ENCODE peak calls at places on chromosomes 4 and X, in four cellular contexts. K is endothelial cell of umbilical vein, Y is SK-N-SH, U is mammary epithelial cell. X is an unnamed sample. For H3K79me2 and H3K9me3, the result is how much of the 10 kb centered on the place peaks cover.

GRCh38 chr4:98113005-98113404 is 30.3 kb downstream of the STPG2 start:
- DNase-seq in K (peak), Y (no peak), U (peak), X (peak)

GRCh38 chrX:51461053-51462050 is 35.0 kb downstream of the NUDT11 start:
- DNase-seq in K (peak), Y (peak), U (peak), X (peak)

GRCh38 chrX:48045410-48046311 is 25.8 kb downstream of the ZNF630 start:
- DNase-seq in K (peak), Y (no peak), U (peak), X (peak)

GRCh38 chr4:99383833-99384392 is 31.4 kb upstream of the ADH1C start:
- DNase-seq in K (no peak), Y (no peak), U (no peak), X (peak)

GRCh38 chr4:138334346-138335016 is 92.3 kb upstream of the SLC7A11 start:
- DNase-seq in K (no peak), Y (no peak), U (no peak), X (no peak)

GRCh38 chrX:134364711-134365110 is 95.3 kb upstream of the HPRT1 start:
- DNase-seq in K (no peak), Y (no peak), U (no peak), X (no peak)

GRCh38 chrX:153657161-153657560 is 10.2 kb downstream of the DUSP9 start:
- DNase-seq in K (no peak), Y (no peak), U (no peak), X (no peak)

GRCh38 chrX:43474321-43474720 is 181.8 kb upstream of the MAOA start:
- DNase-seq in K (no peak), Y (no peak), U (peak), X (no peak)

GRCh38 chrX:153438522-153438921 is 7.3 kb downstream of the TREX2 start:
- DNase-seq in K (peak), Y (no peak), U (no peak), X (peak)

GRCh38 chrX:116272328-116272727 is 101.8 kb downstream of the AGTR2 start:
- DNase-seq in K (peak), Y (no peak), U (peak), X (peak)

GRCh38 chrX:68041110-68041509 is 392.2 kb downstream of the OPHN1 start:
- DNase-seq in K (no peak), Y (no peak), U (no peak), X (no peak)

GRCh38 chrX:8981742-8982141 is 52.2 kb downstream of the FAM9B start:
- DNase-seq in K (no peak), Y (no peak), U (no peak), X (peak)

GRCh38 chr4:138348055-138348454 is 105.9 kb upstream of the SLC7A11 start:
- DNase-seq in K (peak), Y (no peak), U (peak), X (no peak)

GRCh38 chrX:120015145-120016067 is 62.1 kb downstream of the RHOXF2B start:
- DNase-seq in K (no peak), Y (no peak), U (no peak), X (no peak)
- H3K4me3 ChIP-seq in K (no peak), Y (peak), U (no peak), X (no peak)

DNA sequence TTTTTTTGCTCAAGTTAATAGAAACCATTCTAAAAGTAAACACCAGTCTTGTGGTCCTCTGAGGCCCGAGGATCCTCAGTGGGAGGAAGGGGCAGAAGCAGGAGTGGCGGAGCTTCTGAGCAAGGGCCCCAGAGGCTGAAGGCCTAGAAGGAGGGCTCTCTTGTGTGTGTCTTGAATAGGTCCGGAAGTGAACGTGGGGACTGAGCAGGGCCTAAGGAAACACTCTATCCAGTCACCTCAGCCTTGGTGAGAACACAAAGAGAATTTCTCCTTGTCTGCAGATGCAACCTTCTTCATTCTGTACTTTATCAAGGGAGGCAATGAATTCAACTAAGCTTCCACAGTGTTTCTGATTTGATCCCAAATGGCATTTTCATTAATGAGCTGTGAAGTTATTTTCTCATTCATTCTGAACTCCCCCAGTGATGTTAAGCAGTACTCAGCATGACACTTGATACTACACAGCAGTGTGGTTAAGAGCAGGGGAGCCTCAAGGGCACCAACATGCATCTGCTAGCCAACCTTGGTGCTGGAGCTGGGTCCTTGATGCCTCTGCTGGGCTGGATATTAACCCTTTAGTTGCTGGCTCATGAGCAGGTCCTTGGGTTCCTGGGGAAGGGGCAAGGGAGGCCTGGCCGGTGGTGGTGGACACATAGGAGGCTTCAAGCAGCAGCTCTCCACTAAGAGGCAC is 64.7 kb downstream of the RBM47 start:
- DNase-seq in K (no peak), Y (no peak), U (no peak), X (no peak)
- H3K79me2 ChIP-seq in K (under half), Y (under half), U (under half), X (under half)

GRCh38 chrX:151776113-151776790 is 41.7 kb downstream of the CNGA2 start:
- DNase-seq in K (no peak), Y (no peak), U (no peak), X (no peak)
- H3K9me3 ChIP-seq in K (under half), Y (under half), U (under half), X (under half)

GRCh38 chrX:112851161-112851779 is 10.6 kb upstream of the AMOT start:
- DNase-seq in K (no peak), Y (no peak), U (peak), X (no peak)
- H3K4me3 ChIP-seq in K (no peak), Y (no peak), U (no peak), X (no peak)

GRCh38 chr4:156523991-156524390 is 447.6 kb downstream of the PDGFC start:
- DNase-seq in K (no peak), Y (no peak), U (no peak), X (no peak)
- H3K79me2 ChIP-seq in K (under half), Y (under half), U (under half), X (under half)

GRCh38 chrX:13581554-13581953 is 12.2 kb downstream of the EGFL6 start:
- DNase-seq in K (no peak), Y (no peak), U (no peak), X (no peak)
- H3K9me3 ChIP-seq in K (under half), Y (under half), U (under half), X (under half)

GRCh38 chr4:122309988-122310626 is 68.7 kb upstream of the ADAD1 start:
- DNase-seq in K (no peak), Y (no peak), U (no peak), X (no peak)

DNA sequence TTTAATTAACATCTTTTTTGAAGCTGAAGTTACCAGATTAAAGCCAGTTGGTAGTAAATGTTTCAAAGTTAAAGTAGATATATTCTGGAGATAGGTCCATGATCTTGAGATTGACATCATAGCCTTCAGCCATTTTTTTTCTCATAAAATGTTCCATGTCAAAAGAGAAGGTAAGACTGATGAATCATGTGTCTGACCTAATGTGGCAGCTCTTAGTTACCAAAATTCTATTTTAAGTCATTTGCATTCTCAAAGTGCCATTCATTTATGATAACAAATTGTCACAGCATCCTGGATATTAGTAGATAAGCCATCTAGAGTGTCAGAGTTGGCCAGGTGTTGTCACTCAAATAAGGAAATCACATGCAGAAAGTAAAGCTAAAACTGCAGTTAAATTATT is 65.8 kb upstream of the ADAD1 start:
- DNase-seq in K (no peak), Y (no peak), U (no peak), X (no peak)
- H3K4me3 ChIP-seq in K (no peak), Y (no peak), U (no peak), X (no peak)

GRCh38 chr4:41205130-41205529 is 9.2 kb downstream of the APBB2 start:
- DNase-seq in K (peak), Y (no peak), U (no peak), X (no peak)

GRCh38 chr4:41203841-41204240 is 10.5 kb downstream of the APBB2 start:
- DNase-seq in K (peak), Y (no peak), U (no peak), X (no peak)

GRCh38 chr4:41204400-41204978 is 9.9 kb downstream of the APBB2 start:
- DNase-seq in K (peak), Y (no peak), U (peak), X (peak)

GRCh38 chr4:41207330-41207831 is 7.0 kb downstream of the APBB2 start:
- DNase-seq in K (no peak), Y (no peak), U (no peak), X (no peak)

DNA sequence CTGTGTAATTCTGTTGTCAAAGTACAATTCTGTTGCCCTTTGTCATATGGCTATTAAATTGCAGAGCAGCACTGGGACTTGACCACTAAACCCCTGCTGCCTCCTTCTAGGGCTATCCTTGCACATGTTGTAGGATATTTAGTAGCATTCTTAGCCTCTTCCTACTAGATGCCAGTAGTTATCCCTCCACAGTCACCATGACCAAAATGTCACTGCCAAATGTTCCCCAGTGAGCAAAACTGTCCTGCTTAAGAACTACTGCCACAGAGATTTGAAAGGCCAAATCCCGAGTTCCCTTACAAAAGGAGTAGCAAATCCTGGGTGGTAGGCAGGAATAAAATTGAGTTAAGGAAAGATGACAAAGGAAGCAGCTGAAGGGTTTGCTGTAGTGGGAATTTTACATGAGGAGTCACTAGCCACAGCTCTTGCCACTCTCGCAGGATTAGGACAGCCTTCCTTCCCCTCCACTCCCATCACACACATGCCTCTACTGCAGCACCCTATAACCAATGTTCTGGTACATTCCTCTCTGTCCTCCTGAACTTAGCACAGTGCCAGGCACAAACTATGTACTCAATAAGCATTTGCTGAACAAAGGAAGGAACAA is 8.4 kb downstream of the APBB2 start:
- DNase-seq in K (peak), Y (no peak), U (no peak), X (no peak)
- H3K79me2 ChIP-seq in K (half or more), Y (half or more), U (half or more), X (half or more)

DNA sequence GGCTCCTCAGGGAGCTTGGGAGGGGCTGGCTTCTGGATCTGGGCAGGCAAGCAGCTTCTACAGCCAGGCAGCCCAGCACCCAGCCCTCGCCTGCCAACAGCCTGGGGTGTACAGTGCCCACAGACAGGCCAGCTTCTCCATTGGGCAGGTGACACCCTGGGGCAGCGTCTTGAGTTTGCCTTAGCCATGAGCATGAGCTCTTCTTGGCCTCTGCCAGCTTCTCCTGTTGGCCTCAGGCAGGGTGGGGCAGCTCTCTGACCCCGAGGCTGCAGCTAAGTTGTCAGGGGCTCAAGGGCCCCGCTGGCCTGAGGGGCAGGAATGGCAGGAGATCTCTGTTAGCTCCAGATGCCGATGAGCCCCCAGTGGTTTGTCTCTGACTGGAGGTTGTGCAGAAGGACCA is 7.8 kb upstream of the CNGA2 start:
- DNase-seq in K (no peak), Y (no peak), U (no peak), X (no peak)
- H3K9me3 ChIP-seq in K (under half), Y (under half), U (under half), X (under half)

GRCh38 chrX:101287402-101287801 is 3.7 kb downstream of the TAF7L start:
- DNase-seq in K (peak), Y (peak), U (peak), X (peak)

DNA sequence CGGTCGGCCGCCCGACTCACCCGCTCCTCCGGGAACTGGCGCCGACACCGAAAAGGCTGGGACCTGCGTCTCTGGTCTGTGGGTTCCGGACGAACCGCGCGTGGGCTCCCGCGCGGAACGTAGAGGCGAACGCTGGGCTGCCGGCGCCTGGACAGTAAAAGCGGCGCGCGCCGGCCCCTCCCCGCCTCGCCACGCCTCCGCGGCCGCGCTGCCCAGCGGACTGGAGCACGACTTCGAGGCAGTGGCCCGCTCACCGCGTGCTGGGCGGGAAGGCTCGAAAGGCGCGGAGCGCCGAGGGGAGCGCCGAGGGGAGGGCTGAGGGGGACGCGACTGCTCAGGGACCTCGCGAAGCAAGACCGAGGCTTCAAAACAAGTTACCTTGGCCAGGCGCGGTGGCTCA is at the start of gene TAF7L:
- DNase-seq in K (peak), Y (peak), U (no peak), X (no peak)
- H3K4me3 ChIP-seq in K (peak), Y (no peak), U (no peak), X (peak)